ENCODE peak calls at places on chromosomes 1 and 21, in four cellular contexts. B is tibial nerve, E is H9, K is colonic mucosa. G is an unnamed sample. For H3K9me3, the result is how much of the 10 kb centered on the place peaks cover.

GRCh38 chr21:37724201-37724600 is 192.1 kb downstream of the KCNJ6 start:
- DNase-seq in B (no peak), E (no peak), K (no peak), G (no peak)

GRCh38 chr1:31790140-31790539 is 25.7 kb downstream of the SPOCD1 start:
- DNase-seq in B (no peak), E (peak), K (no peak), G (no peak)

GRCh38 chr1:221816899-221817298 is 75.0 kb upstream of the DUSP10 start:
- DNase-seq in B (no peak), E (no peak), K (no peak), G (no peak)

GRCh38 chr1:54464477-54465146 is 58.4 kb upstream of the SSBP3 start:
- DNase-seq in B (no peak), E (peak), K (no peak), G (no peak)

GRCh38 chr1:36305915-36306209 is 306 bp upstream of the SH3D21 start:
- DNase-seq in B (no peak), E (no peak), K (peak), G (no peak)

GRCh38 chr1:157691285-157691920 is 9.2 kb downstream of the FCRL3 start:
- DNase-seq in B (no peak), E (no peak), K (no peak), G (no peak)

GRCh38 chr1:107727866-107728265 is 237.1 kb downstream of the VAV3 start:
- DNase-seq in B (no peak), E (no peak), K (no peak), G (no peak)

GRCh38 chr1:184368354-184368753 is 18.5 kb upstream of the C1orf21 start:
- DNase-seq in B (no peak), E (no peak), K (no peak), G (no peak)

GRCh38 chr1:160125761-160126160 is 10.2 kb downstream of the ATP1A2 start:
- DNase-seq in B (no peak), E (no peak), K (no peak), G (no peak)

GRCh38 chr21:45935628-45936027 is 45.9 kb upstream of the COL6A1 start:
- DNase-seq in B (no peak), E (no peak), K (no peak), G (no peak)

GRCh38 chr1:16043521-16043920 is at the start of gene CLCNKB:
- DNase-seq in B (no peak), E (no peak), K (peak), G (no peak)

GRCh38 chr1:47997289-47998200 is at the start of gene TRABD2B:
- DNase-seq in B (peak), E (peak), K (peak), G (peak)

GRCh38 chr1:206992815-206993214 is 22.6 kb upstream of the FCAMR start:
- DNase-seq in B (no peak), E (no peak), K (no peak), G (no peak)

GRCh38 chr1:54681396-54681795 is 34.3 kb upstream of the TTC4 start:
- DNase-seq in B (no peak), E (no peak), K (no peak), G (no peak)

GRCh38 chr21:28110074-28110473 is 882.6 kb downstream of the LTN1 start:
- DNase-seq in B (no peak), E (no peak), K (no peak), G (no peak)
- H3K9me3 ChIP-seq in B (under half), E (under half), K (under half), G (under half)

GRCh38 chr1:188365874-188366273 is 1537.1 kb downstream of the PLA2G4A start:
- DNase-seq in B (no peak), E (no peak), K (no peak), G (no peak)
- TF ChIP-seq CTCF in B (no peak), E (peak), K (no peak), G (no peak)

GRCh38 chr1:183251101-183251958 is 65.3 kb downstream of the LAMC2 start:
- DNase-seq in B (no peak), E (peak), K (no peak), G (no peak)
- H3K9me3 ChIP-seq in B (under half), E (under half), K (under half), G (under half)

GRCh38 chr1:173416034-173416433 is 61.1 kb upstream of the PRDX6 start:
- DNase-seq in B (no peak), E (no peak), K (no peak), G (no peak)

GRCh38 chr1:173414539-173414938 is 62.6 kb upstream of the PRDX6 start:
- DNase-seq in B (no peak), E (no peak), K (no peak), G (no peak)

GRCh38 chr1:173413271-173413707 is 63.8 kb upstream of the PRDX6 start:
- DNase-seq in B (no peak), E (no peak), K (no peak), G (no peak)

GRCh38 chr1:173415490-173415889 is 61.6 kb upstream of the PRDX6 start:
- DNase-seq in B (no peak), E (no peak), K (no peak), G (no peak)

GRCh38 chr1:173414136-173414535 is 63.0 kb upstream of the PRDX6 start:
- DNase-seq in B (no peak), E (no peak), K (no peak), G (no peak)
- TF ChIP-seq CTCF in B (no peak), E (no peak), K (no peak), G (no peak)

GRCh38 chr1:4140821-4141220 is 240.7 kb upstream of the C1orf174 start:
- DNase-seq in B (no peak), E (no peak), K (no peak), G (no peak)
- H3K9me3 ChIP-seq in B (under half), E (under half), K (under half), G (under half)

DNA sequence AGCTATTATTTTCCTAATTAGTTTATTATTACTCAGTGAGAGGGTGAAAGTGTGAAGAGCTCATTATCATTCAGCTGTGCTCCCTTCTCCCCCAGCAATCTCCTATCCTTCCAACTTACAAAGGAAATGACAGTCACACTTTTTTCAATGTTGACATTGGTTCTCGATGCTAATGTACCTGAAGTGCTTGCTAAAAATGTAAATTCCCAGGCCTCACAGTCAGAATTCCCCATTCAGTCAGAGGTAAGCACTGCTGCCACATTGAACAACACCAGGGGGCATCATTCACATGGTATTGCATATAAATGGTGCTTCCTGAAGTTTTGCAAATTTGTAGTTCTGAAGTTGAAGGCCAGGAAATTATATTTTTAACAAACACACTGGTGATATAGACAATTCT is 132.7 kb upstream of the FOXD3 start:
- DNase-seq in B (no peak), E (peak), K (no peak), G (no peak)
- TF ChIP-seq CTCF in B (no peak), E (peak), K (no peak), G (no peak)

G was measured in right atrium auricular region.